ENCODE peak calls at places on chromosomes 11 and 22, in seven cellular contexts. One of them, this sample, is unnamed.

GRCh38 chr11:18768472-18768901 is 23.1 kb downstream of the PTPN5 start:
- DNase-seq in A172: no peak
- DNase-seq in BJ: no peak
- DNase-seq in HS-27A: no peak
- DNase-seq in AG20443: no peak
- DNase-seq in pons: no peak
- DNase-seq in fibroblast of the aortic adventitia: no peak
- DNase-seq in this sample: no peak

GRCh38 chr11:44673691-44674090 is 53.1 kb upstream of the TSPAN18 start:
- DNase-seq in A172: no peak
- DNase-seq in BJ: no peak
- DNase-seq in HS-27A: no peak
- DNase-seq in AG20443: no peak
- DNase-seq in pons: no peak
- DNase-seq in fibroblast of the aortic adventitia: no peak
- DNase-seq in this sample: no peak

GRCh38 chr11:45543808-45544422 is 121.5 kb downstream of the CHST1 start:
- DNase-seq in A172: peak; percentile 7
- DNase-seq in BJ: no peak
- DNase-seq in HS-27A: no peak
- DNase-seq in AG20443: peak; percentile 30
- DNase-seq in pons: no peak
- DNase-seq in fibroblast of the aortic adventitia: peak; percentile 17
- DNase-seq in this sample: peak; percentile 16

GRCh38 chr22:38397189-38398097 is 57.6 kb downstream of the KCNJ4 start:
- DNase-seq in A172: no peak
- DNase-seq in BJ: no peak
- DNase-seq in HS-27A: no peak
- DNase-seq in AG20443: peak; percentile 41
- DNase-seq in pons: no peak
- DNase-seq in fibroblast of the aortic adventitia: peak; percentile 28
- DNase-seq in this sample: peak; percentile 74

GRCh38 chr22:41543854-41544670 is at the start of gene POLR3H:
- DNase-seq in A172: peak; percentile 87
- DNase-seq in BJ: peak; percentile 91
- DNase-seq in HS-27A: peak; percentile 71
- DNase-seq in AG20443: peak; percentile 99
- DNase-seq in pons: peak; percentile 98
- DNase-seq in fibroblast of the aortic adventitia: peak; percentile 95
- DNase-seq in this sample: peak; percentile 97

GRCh38 chr22:46854125-46854870 is 91.8 kb downstream of the TBC1D22A start:
- DNase-seq in A172: no peak
- DNase-seq in BJ: no peak
- DNase-seq in HS-27A: no peak
- DNase-seq in AG20443: no peak
- DNase-seq in pons: peak; percentile 62
- DNase-seq in fibroblast of the aortic adventitia: no peak
- DNase-seq in this sample: no peak

GRCh38 chr11:28289444-28289843 is 181.3 kb downstream of the METTL15 start:
- DNase-seq in A172: no peak
- DNase-seq in BJ: no peak
- DNase-seq in HS-27A: no peak
- DNase-seq in AG20443: no peak
- DNase-seq in pons: no peak
- DNase-seq in fibroblast of the aortic adventitia: no peak
- DNase-seq in this sample: no peak

GRCh38 chr11:77619576-77620198 is 17.9 kb downstream of the CLNS1A start:
- DNase-seq in A172: peak; percentile 64
- DNase-seq in BJ: no peak
- DNase-seq in HS-27A: no peak
- DNase-seq in AG20443: peak; percentile 17
- DNase-seq in pons: peak; percentile 66
- DNase-seq in fibroblast of the aortic adventitia: peak; percentile 71
- DNase-seq in this sample: peak; percentile 53

GRCh38 chr22:40665312-40665711 is 14.0 kb upstream of the MCHR1 start:
- DNase-seq in A172: no peak
- DNase-seq in BJ: peak; percentile 53
- DNase-seq in HS-27A: no peak
- DNase-seq in AG20443: peak; percentile 73
- DNase-seq in pons: no peak
- DNase-seq in fibroblast of the aortic adventitia: peak; percentile 94
- DNase-seq in this sample: no peak

GRCh38 chr11:126548576-126549272 is 193.2 kb downstream of the ST3GAL4 start:
- DNase-seq in A172: no peak
- DNase-seq in BJ: no peak
- DNase-seq in HS-27A: no peak
- DNase-seq in AG20443: no peak
- DNase-seq in pons: no peak
- DNase-seq in fibroblast of the aortic adventitia: no peak
- DNase-seq in this sample: no peak

GRCh38 chr11:72613977-72614376 is 60.2 kb downstream of the PDE2A start:
- DNase-seq in A172: no peak
- DNase-seq in BJ: no peak
- DNase-seq in HS-27A: no peak
- DNase-seq in AG20443: no peak
- DNase-seq in pons: peak; percentile 65
- DNase-seq in fibroblast of the aortic adventitia: no peak
- DNase-seq in this sample: no peak

GRCh38 chr11:70507466-70508230 is 109.3 kb downstream of the CTTN start:
- DNase-seq in A172: no peak
- DNase-seq in BJ: no peak
- DNase-seq in HS-27A: no peak
- DNase-seq in AG20443: no peak
- DNase-seq in pons: no peak
- DNase-seq in fibroblast of the aortic adventitia: no peak
- DNase-seq in this sample: no peak

GRCh38 chr11:117825538-117826359 is 1.2 kb upstream of the FXYD2 start:
- DNase-seq in A172: no peak
- DNase-seq in BJ: no peak
- DNase-seq in HS-27A: no peak
- DNase-seq in AG20443: no peak
- DNase-seq in pons: no peak
- DNase-seq in fibroblast of the aortic adventitia: no peak
- DNase-seq in this sample: no peak

GRCh38 chr11:129283141-129283540 is 91.0 kb upstream of the ARHGAP32 start:
- DNase-seq in A172: no peak
- DNase-seq in BJ: no peak
- DNase-seq in HS-27A: no peak
- DNase-seq in AG20443: no peak
- DNase-seq in pons: no peak
- DNase-seq in fibroblast of the aortic adventitia: no peak
- DNase-seq in this sample: no peak

GRCh38 chr11:125287467-125288232 is 123.1 kb downstream of the PKNOX2 start:
- DNase-seq in A172: no peak
- DNase-seq in BJ: no peak
- DNase-seq in HS-27A: no peak
- DNase-seq in AG20443: no peak
- DNase-seq in pons: no peak
- DNase-seq in fibroblast of the aortic adventitia: peak; percentile 43
- DNase-seq in this sample: no peak

GRCh38 chr11:88555829-88556202 is 218.3 kb upstream of the CTSC start:
- DNase-seq in A172: no peak
- DNase-seq in BJ: peak; percentile 86
- DNase-seq in HS-27A: no peak
- DNase-seq in AG20443: peak; percentile 47
- DNase-seq in pons: no peak
- DNase-seq in fibroblast of the aortic adventitia: peak; percentile 90
- DNase-seq in this sample: no peak

GRCh38 chr11:127971448-127971847 is 615.9 kb downstream of the ETS1 start:
- DNase-seq in A172: no peak
- DNase-seq in BJ: no peak
- DNase-seq in HS-27A: no peak
- DNase-seq in AG20443: no peak
- DNase-seq in pons: no peak
- DNase-seq in fibroblast of the aortic adventitia: no peak
- DNase-seq in this sample: no peak

GRCh38 chr11:17386331-17387084 is 2.0 kb downstream of the KCNJ11 start:
- DNase-seq in A172: peak; percentile 39
- DNase-seq in BJ: no peak
- DNase-seq in HS-27A: no peak
- DNase-seq in AG20443: peak; percentile 80
- DNase-seq in pons: peak; percentile 40
- DNase-seq in fibroblast of the aortic adventitia: peak; percentile 46
- DNase-seq in this sample: peak; percentile 64

GRCh38 chr22:40025856-40026255 is 31.1 kb downstream of the FAM83F start:
- DNase-seq in A172: no peak
- DNase-seq in BJ: no peak
- DNase-seq in HS-27A: no peak
- DNase-seq in AG20443: no peak
- DNase-seq in pons: no peak
- DNase-seq in fibroblast of the aortic adventitia: no peak
- DNase-seq in this sample: no peak

GRCh38 chr11:71172680-71173079 is 79.7 kb downstream of the SHANK2 start:
- DNase-seq in A172: no peak
- DNase-seq in BJ: no peak
- DNase-seq in HS-27A: no peak
- DNase-seq in AG20443: no peak
- DNase-seq in pons: no peak
- DNase-seq in fibroblast of the aortic adventitia: no peak
- DNase-seq in this sample: no peak

GRCh38 chr11:68214173-68215086 is 1.3 kb upstream of the KMT5B start:
- DNase-seq in A172: no peak
- DNase-seq in BJ: no peak
- DNase-seq in HS-27A: no peak
- DNase-seq in AG20443: no peak
- DNase-seq in pons: no peak
- DNase-seq in fibroblast of the aortic adventitia: no peak
- DNase-seq in this sample: no peak

GRCh38 chr11:22786475-22786874 is 43.1 kb downstream of the SVIP start:
- DNase-seq in A172: no peak
- DNase-seq in BJ: no peak
- DNase-seq in HS-27A: no peak
- DNase-seq in AG20443: no peak
- DNase-seq in pons: peak; percentile 25
- DNase-seq in fibroblast of the aortic adventitia: no peak
- DNase-seq in this sample: no peak

GRCh38 chr22:46063861-46064235 is 86.5 kb upstream of the PPARA start:
- DNase-seq in A172: peak; percentile 58
- DNase-seq in BJ: no peak
- DNase-seq in HS-27A: no peak
- DNase-seq in AG20443: peak; percentile 12
- DNase-seq in pons: peak; percentile 58
- DNase-seq in fibroblast of the aortic adventitia: no peak
- DNase-seq in this sample: no peak

GRCh38 chr11:126231725-126232459 is 20.3 kb downstream of the FAM118B start:
- DNase-seq in A172: no peak
- DNase-seq in BJ: no peak
- DNase-seq in HS-27A: no peak
- DNase-seq in AG20443: no peak
- DNase-seq in pons: peak; percentile 24
- DNase-seq in fibroblast of the aortic adventitia: peak; percentile 51
- DNase-seq in this sample: no peak

GRCh38 chr11:58905141-58905715 is 34.1 kb upstream of the GLYATL1 start:
- DNase-seq in A172: no peak
- DNase-seq in BJ: no peak
- DNase-seq in HS-27A: peak; percentile 56
- DNase-seq in AG20443: peak; percentile 82
- DNase-seq in pons: peak; percentile 22
- DNase-seq in fibroblast of the aortic adventitia: peak; percentile 63
- DNase-seq in this sample: no peak

This sample was measured in RKO.